ENCODE peak calls at places on chromosomes 5 and 9, in seven cellular contexts. H is Panc1; I is CD8-positive, alpha-beta T cell; S is adipocyte; R is effector memory CD4-positive, alpha-beta T cell; T is SK-N-SH; L is A549. W is an unnamed sample.
A peak's percentile ranks its signal among the peaks of the same experiment; 100 is the strongest.

GRCh38 chr9:22528485-22528884 is 81.9 kb downstream of the DMRTA1 start:
- DNase-seq in S (peak; percentile 74), T (no peak), L (peak; percentile 9), I (no peak), R (no peak), H (no peak), W (no peak)

GRCh38 chr5:8981496-8981895 is 564.4 kb downstream of the SEMA5A start:
- DNase-seq in T (no peak), I (no peak), H (no peak), L (no peak), R (no peak), S (peak; percentile 12), W (no peak)

GRCh38 chr9:133202688-133203453 is 6.2 kb downstream of the OBP2B start:
- DNase-seq in T (no peak), H (no peak), S (no peak), R (no peak), I (no peak), L (no peak), W (no peak)

GRCh38 chr5:123856736-123857135 is 344.8 kb downstream of the CSNK1G3 start:
- DNase-seq in H (no peak), L (no peak), T (no peak), R (no peak), I (no peak), S (peak; percentile 70), W (no peak)

GRCh38 chr5:31193591-31194457 is at the start of gene CDH6:
- DNase-seq in L (peak; percentile 19), T (peak; percentile 75), H (no peak), I (no peak), R (no peak), S (peak; percentile 77), W (no peak)

GRCh38 chr5:154162475-154163217 is 27.9 kb upstream of the GALNT10 start:
- DNase-seq in S (no peak), I (no peak), H (no peak), L (no peak), R (no peak), T (no peak), W (no peak)

GRCh38 chr5:150764530-150764929 is 5.7 kb upstream of the DCTN4 start:
- DNase-seq in I (no peak), T (no peak), S (no peak), R (no peak), L (no peak), H (no peak), W (no peak)

GRCh38 chr5:98585661-98586310 is 187.7 kb upstream of the RGMB start:
- DNase-seq in R (no peak), I (no peak), H (no peak), T (no peak), L (no peak), S (no peak), W (no peak)

GRCh38 chr9:111052831-111053230 is 14.6 kb upstream of the LPAR1 start:
- DNase-seq in L (no peak), S (peak; percentile 31), I (no peak), R (no peak), H (no peak), T (no peak), W (no peak)

GRCh38 chr5:56039985-56040384 is 45.2 kb upstream of the IL6ST start:
- DNase-seq in S (no peak), T (no peak), I (no peak), R (no peak), H (no peak), L (no peak), W (no peak)

GRCh38 chr5:92637960-92638359 is 943.1 kb downstream of the NR2F1-AS1 start:
- DNase-seq in H (no peak), L (no peak), S (no peak), R (no peak), I (no peak), T (no peak), W (no peak)

GRCh38 chr5:180557201-180557809 is 34.0 kb downstream of the SCGB3A1 start:
- DNase-seq in R (no peak), I (no peak), T (no peak), L (no peak), S (no peak), H (no peak), W (no peak)

GRCh38 chr9:4497855-4498254 is 7.6 kb downstream of the SLC1A1 start:
- DNase-seq in S (peak; percentile 61), R (no peak), L (peak; percentile 19), H (no peak), I (no peak), T (no peak), W (no peak)

GRCh38 chr5:60633336-60633735 is 66.6 kb downstream of the DEPDC1B start:
- DNase-seq in S (peak; percentile 63), H (no peak), T (no peak), L (no peak), R (no peak), I (no peak), W (no peak)

GRCh38 chr9:82124090-82124489 is 135.5 kb downstream of the SPATA31D1 start:
- DNase-seq in R (no peak), T (no peak), H (no peak), I (no peak), L (no peak), S (peak; percentile 63), W (no peak)

GRCh38 chr5:156339139-156339841 is 12.3 kb downstream of the SGCD start:
- DNase-seq in H (no peak), L (no peak), S (peak; percentile 62), R (no peak), I (no peak), T (no peak), W (no peak)

GRCh38 chr5:55426455-55426854 is 108.3 kb downstream of the PLPP1 start:
- DNase-seq in L (no peak), H (no peak), I (no peak), R (no peak), T (no peak), S (no peak), W (no peak)

GRCh38 chr5:173016621-173017046 is 33.1 kb downstream of the ATP6V0E1 start:
- DNase-seq in R (no peak), L (peak; percentile 36), S (peak; percentile 87), I (no peak), H (peak; percentile 20), T (no peak), W (peak; percentile 33)

GRCh38 chr5:156036640-156037039 is 290.3 kb upstream of the SGCD start:
- DNase-seq in I (no peak), T (no peak), H (no peak), S (peak; percentile 64), L (no peak), R (no peak), W (no peak)

GRCh38 chr9:117737721-117738226 is 33.6 kb downstream of the TLR4 start:
- DNase-seq in H (no peak), I (no peak), L (no peak), T (no peak), R (no peak), S (no peak), W (peak; percentile 30)

GRCh38 chr5:30131-30530 is 61.8 kb upstream of the PLEKHG4B start:
- DNase-seq in T (no peak), H (no peak), I (no peak), L (no peak), S (no peak), R (no peak), W (no peak)

GRCh38 chr5:175677571-175677970 is 19.7 kb downstream of the HRH2 start:
- DNase-seq in L (no peak), T (no peak), R (no peak), S (no peak), I (no peak), H (no peak), W (no peak)

GRCh38 chr5:60332244-60333018 is 367.5 kb downstream of the DEPDC1B start:
- DNase-seq in T (peak; percentile 22), I (no peak), H (no peak), R (no peak), S (peak; percentile 40), L (no peak), W (no peak)

GRCh38 chr5:141135030-141135717 is at the start of gene PCDHB5:
- DNase-seq in H (no peak), R (no peak), S (peak; percentile 19), L (peak; percentile 61), T (no peak), I (no peak), W (no peak)
- H3K9me3 ChIP-seq in H (no peaks in the 10 kb centered on the region), R (no peaks in the 10 kb centered on the region), S (peaks cover 31% of the 10 kb centered on the region), L (peaks cover 28% of the 10 kb centered on the region), T (peaks cover 3% of the 10 kb centered on the region), I (no peaks in the 10 kb centered on the region), W (no peaks in the 10 kb centered on the region)

DNA sequence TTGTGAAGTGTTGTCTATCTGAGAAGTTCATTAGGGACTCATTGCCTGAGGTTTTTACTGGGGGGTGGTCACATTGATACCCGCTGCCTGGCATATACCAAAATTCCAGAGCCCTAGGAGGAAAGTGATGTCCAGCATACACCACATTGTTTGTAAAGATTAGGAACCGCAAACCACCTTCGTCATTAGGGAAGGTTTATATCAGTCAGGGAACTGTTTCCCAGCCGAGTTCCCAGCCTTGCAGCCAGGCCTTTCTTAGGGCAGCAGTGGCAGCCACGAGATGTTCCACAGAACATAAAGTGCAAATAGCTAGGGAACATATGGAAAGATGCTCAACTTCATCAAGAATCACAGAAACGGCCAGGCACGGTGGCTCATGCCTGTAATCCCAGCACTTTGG is 40.4 kb upstream of the NRARP start:
- DNase-seq in I (no peak), S (no peak), T (no peak), L (no peak), H (no peak), R (no peak), W (no peak)
- H3K9me3 ChIP-seq in I (no peaks in the 10 kb centered on the region), S (peaks cover 11% of the 10 kb centered on the region), T (no peaks in the 10 kb centered on the region), L (peaks cover 13% of the 10 kb centered on the region), H (no peaks in the 10 kb centered on the region), R (no peaks in the 10 kb centered on the region), W (no peaks in the 10 kb centered on the region)

GRCh38 chr9:87113892-87114291 is 166.6 kb upstream of the GAS1 start:
- DNase-seq in H (no peak), R (no peak), T (no peak), L (no peak), I (no peak), S (no peak), W (no peak)

GRCh38 chr9:87109851-87110250 is 162.5 kb upstream of the GAS1 start:
- DNase-seq in T (no peak), H (no peak), S (peak; percentile 58), R (no peak), I (no peak), L (no peak), W (no peak)

GRCh38 chr9:87115790-87116189 is 168.5 kb upstream of the GAS1 start:
- DNase-seq in S (peak; percentile 76), T (no peak), L (no peak), I (no peak), H (no peak), R (no peak), W (peak; percentile 4)

GRCh38 chr9:87111010-87111409 is 163.7 kb upstream of the GAS1 start:
- DNase-seq in I (no peak), S (no peak), H (no peak), R (no peak), T (no peak), L (no peak), W (no peak)

DNA sequence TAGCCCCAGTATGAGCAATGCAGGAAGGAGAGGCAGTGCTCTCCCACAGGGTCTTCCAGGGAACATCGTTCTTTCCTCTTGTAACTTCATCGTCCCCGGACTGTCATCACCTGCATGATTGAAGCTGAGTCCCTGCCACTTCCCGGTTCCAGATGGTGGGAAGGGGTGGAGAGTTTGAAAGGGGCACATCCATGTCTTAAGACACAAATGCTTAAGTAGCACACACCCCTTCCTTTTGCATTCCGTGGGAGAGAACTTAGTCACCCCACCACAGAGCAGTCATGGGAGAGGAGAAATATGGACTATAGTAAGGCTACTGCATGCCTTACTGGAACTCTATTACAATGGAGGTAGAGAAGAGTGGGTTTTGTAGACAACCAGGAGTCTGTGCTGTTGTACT is 165.3 kb upstream of the GAS1 start:
- DNase-seq in S (no peak), T (no peak), I (no peak), H (no peak), R (no peak), L (no peak), W (no peak)
- H3K9me3 ChIP-seq in S (no peaks in the 10 kb centered on the region), T (no peaks in the 10 kb centered on the region), I (no peaks in the 10 kb centered on the region), H (no peaks in the 10 kb centered on the region), R (no peaks in the 10 kb centered on the region), L (no peaks in the 10 kb centered on the region), W (no peaks in the 10 kb centered on the region)

GRCh38 chr5:141431286-141431685 is 979 bp downstream of the PCDHGA12 start:
- DNase-seq in H (no peak), R (no peak), T (no peak), S (no peak), L (no peak), I (no peak), W (no peak)
- H3K9me3 ChIP-seq in H (peaks cover 3% of the 10 kb centered on the region), R (peaks cover 11% of the 10 kb centered on the region), T (no peaks in the 10 kb centered on the region), S (peaks cover 26% of the 10 kb centered on the region), L (peaks cover 59% of the 10 kb centered on the region), I (peaks cover 16% of the 10 kb centered on the region), W (no peaks in the 10 kb centered on the region)